ENCODE peak calls at places on chromosomes 12 and 14, in nine cellular contexts. One of them, this sample, is unnamed.

GRCh38 chr12:14238224-14238792 is 127.2 kb upstream of the ATF7IP start:
- DNase-seq in retinal pigment epithelial cell: no peak
- DNase-seq in GM13976: no peak
- DNase-seq in GM10248: no peak
- DNase-seq in foreskin fibroblast: peak; percentile 11
- DNase-seq in type B pancreatic cell: no peak
- DNase-seq in astrocyte: no peak
- DNase-seq in glutamatergic neuron: no peak
- DNase-seq in RWPE1: no peak
- DNase-seq in this sample: no peak

GRCh38 chr12:52023976-52024688 is 17.4 kb downstream of the TAMALIN start:
- DNase-seq in foreskin fibroblast: no peak
- DNase-seq in GM13976: no peak
- DNase-seq in RWPE1: no peak
- DNase-seq in GM10248: no peak
- DNase-seq in glutamatergic neuron: no peak
- DNase-seq in retinal pigment epithelial cell: no peak
- DNase-seq in astrocyte: peak; percentile 18
- DNase-seq in type B pancreatic cell: no peak
- DNase-seq in this sample: no peak

GRCh38 chr14:94544726-94545125 is 16.5 kb upstream of the SERPINA4 start:
- DNase-seq in type B pancreatic cell: no peak
- DNase-seq in RWPE1: no peak
- DNase-seq in foreskin fibroblast: no peak
- DNase-seq in GM13976: no peak
- DNase-seq in GM10248: no peak
- DNase-seq in astrocyte: no peak
- DNase-seq in retinal pigment epithelial cell: no peak
- DNase-seq in glutamatergic neuron: no peak
- DNase-seq in this sample: no peak

GRCh38 chr12:40980346-40981005 is 207.6 kb upstream of the PDZRN4 start:
- DNase-seq in GM13976: no peak
- DNase-seq in retinal pigment epithelial cell: no peak
- DNase-seq in type B pancreatic cell: no peak
- DNase-seq in foreskin fibroblast: no peak
- DNase-seq in GM10248: no peak
- DNase-seq in RWPE1: no peak
- DNase-seq in astrocyte: peak; percentile 50
- DNase-seq in glutamatergic neuron: no peak
- DNase-seq in this sample: no peak

GRCh38 chr14:37599527-37600368 is 4.3 kb downstream of the TTC6 start:
- DNase-seq in RWPE1: no peak
- DNase-seq in GM13976: no peak
- DNase-seq in glutamatergic neuron: peak; percentile 44
- DNase-seq in GM10248: no peak
- DNase-seq in type B pancreatic cell: no peak
- DNase-seq in astrocyte: no peak
- DNase-seq in foreskin fibroblast: no peak
- DNase-seq in retinal pigment epithelial cell: no peak
- DNase-seq in this sample: peak; percentile 27

GRCh38 chr12:66648336-66648735 is 30.5 kb downstream of the GRIP1 start:
- DNase-seq in RWPE1: peak; percentile 31
- DNase-seq in astrocyte: peak; percentile 55
- DNase-seq in glutamatergic neuron: no peak
- DNase-seq in GM13976: no peak
- DNase-seq in type B pancreatic cell: no peak
- DNase-seq in foreskin fibroblast: no peak
- DNase-seq in GM10248: no peak
- DNase-seq in retinal pigment epithelial cell: peak; percentile 25
- DNase-seq in this sample: no peak

GRCh38 chr14:95098984-95099599 is 58.2 kb downstream of the DICER1 start:
- DNase-seq in glutamatergic neuron: peak; percentile 69
- DNase-seq in retinal pigment epithelial cell: no peak
- DNase-seq in astrocyte: peak; percentile 31
- DNase-seq in foreskin fibroblast: peak; percentile 49
- DNase-seq in RWPE1: peak; percentile 45
- DNase-seq in GM10248: no peak
- DNase-seq in GM13976: no peak
- DNase-seq in type B pancreatic cell: no peak
- DNase-seq in this sample: peak; percentile 57

GRCh38 chr12:57707250-57707649 is 13.3 kb downstream of the OS9 start:
- DNase-seq in retinal pigment epithelial cell: no peak
- DNase-seq in astrocyte: no peak
- DNase-seq in type B pancreatic cell: no peak
- DNase-seq in GM13976: no peak
- DNase-seq in RWPE1: no peak
- DNase-seq in GM10248: no peak
- DNase-seq in foreskin fibroblast: no peak
- DNase-seq in glutamatergic neuron: no peak
- DNase-seq in this sample: no peak

GRCh38 chr14:55730602-55731001 is 150.6 kb downstream of the KTN1 start:
- DNase-seq in glutamatergic neuron: no peak
- DNase-seq in type B pancreatic cell: no peak
- DNase-seq in GM13976: no peak
- DNase-seq in retinal pigment epithelial cell: no peak
- DNase-seq in astrocyte: no peak
- DNase-seq in RWPE1: no peak
- DNase-seq in GM10248: no peak
- DNase-seq in foreskin fibroblast: no peak
- DNase-seq in this sample: no peak

GRCh38 chr12:19744760-19745218 is 305.5 kb downstream of the AEBP2 start:
- DNase-seq in type B pancreatic cell: no peak
- DNase-seq in astrocyte: peak; percentile 94
- DNase-seq in retinal pigment epithelial cell: peak; percentile 95
- DNase-seq in GM13976: no peak
- DNase-seq in RWPE1: no peak
- DNase-seq in GM10248: no peak
- DNase-seq in foreskin fibroblast: no peak
- DNase-seq in glutamatergic neuron: no peak
- DNase-seq in this sample: no peak

GRCh38 chr14:96567289-96567899 is 65.2 kb downstream of the PAPOLA start:
- DNase-seq in foreskin fibroblast: no peak
- DNase-seq in glutamatergic neuron: no peak
- DNase-seq in GM13976: peak; percentile 17
- DNase-seq in retinal pigment epithelial cell: peak; percentile 2
- DNase-seq in RWPE1: no peak
- DNase-seq in astrocyte: peak; percentile 13
- DNase-seq in GM10248: peak; percentile 13
- DNase-seq in type B pancreatic cell: no peak
- DNase-seq in this sample: no peak

GRCh38 chr12:117514016-117514415 is 152.6 kb upstream of the NOS1 start:
- DNase-seq in type B pancreatic cell: no peak
- DNase-seq in RWPE1: no peak
- DNase-seq in glutamatergic neuron: no peak
- DNase-seq in GM10248: no peak
- DNase-seq in GM13976: no peak
- DNase-seq in foreskin fibroblast: no peak
- DNase-seq in astrocyte: no peak
- DNase-seq in retinal pigment epithelial cell: no peak
- DNase-seq in this sample: no peak

GRCh38 chr12:32821293-32822089 is 65.8 kb upstream of the YARS2 start:
- DNase-seq in GM13976: no peak
- DNase-seq in foreskin fibroblast: no peak
- DNase-seq in astrocyte: peak; percentile 37
- DNase-seq in GM10248: no peak
- DNase-seq in glutamatergic neuron: no peak
- DNase-seq in type B pancreatic cell: no peak
- DNase-seq in retinal pigment epithelial cell: peak; percentile 74
- DNase-seq in RWPE1: no peak
- DNase-seq in this sample: no peak

DNA sequence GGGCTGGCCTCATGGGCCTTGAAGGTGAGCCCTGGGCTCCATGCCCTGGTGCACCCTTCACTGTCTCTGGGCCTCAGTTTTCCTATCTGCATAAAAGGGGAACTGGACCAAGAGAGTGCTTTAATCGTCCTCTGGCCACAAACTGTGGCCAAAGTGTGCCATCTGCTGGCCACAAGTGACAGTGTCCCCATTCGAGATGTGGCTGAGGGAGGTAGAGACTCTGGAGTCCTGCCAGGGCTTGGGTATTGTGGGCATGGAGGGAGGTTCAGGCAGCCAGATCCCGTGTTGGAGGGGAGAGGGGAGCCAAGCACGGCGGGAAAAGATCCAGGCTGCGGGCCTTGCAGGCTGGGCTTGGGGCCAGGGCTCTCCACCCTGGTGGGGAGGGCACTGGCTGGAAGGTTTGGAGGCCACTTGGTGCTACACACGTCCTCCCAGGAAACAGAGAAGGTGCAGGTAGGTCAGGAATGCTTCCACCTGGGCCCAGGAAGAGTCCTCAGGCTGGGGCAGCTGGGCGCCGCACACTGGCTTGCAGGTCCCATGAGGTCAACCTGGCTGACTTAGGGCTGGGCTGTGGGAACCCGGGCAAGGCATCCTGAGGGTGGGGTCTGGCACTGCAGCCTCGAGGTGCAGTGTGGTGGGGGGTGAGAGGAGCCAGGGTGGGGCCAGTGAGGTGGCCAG is 7.3 kb upstream of the KIF26A start:
- DNase-seq in astrocyte: no peak
- DNase-seq in glutamatergic neuron: peak; percentile 62
- DNase-seq in GM10248: peak; percentile 64
- DNase-seq in GM13976: peak; percentile 79
- DNase-seq in RWPE1: peak; percentile 69
- DNase-seq in retinal pigment epithelial cell: peak; percentile 32
- DNase-seq in type B pancreatic cell: no peak
- DNase-seq in foreskin fibroblast: no peak
- DNase-seq in this sample: peak; percentile 47
- TF ChIP-seq CTCF in astrocyte: peak; percentile 29
- TF ChIP-seq CTCF in glutamatergic neuron: peak; percentile 75
- TF ChIP-seq CTCF in GM10248: peak; percentile 68
- TF ChIP-seq CTCF in GM13976: peak; percentile 42
- TF ChIP-seq CTCF in RWPE1: peak; percentile 67
- TF ChIP-seq CTCF in retinal pigment epithelial cell: peak; percentile 74
- TF ChIP-seq CTCF in type B pancreatic cell: peak; percentile 84
- TF ChIP-seq CTCF in foreskin fibroblast: no peak
- TF ChIP-seq CTCF in this sample: peak; percentile 66

DNA sequence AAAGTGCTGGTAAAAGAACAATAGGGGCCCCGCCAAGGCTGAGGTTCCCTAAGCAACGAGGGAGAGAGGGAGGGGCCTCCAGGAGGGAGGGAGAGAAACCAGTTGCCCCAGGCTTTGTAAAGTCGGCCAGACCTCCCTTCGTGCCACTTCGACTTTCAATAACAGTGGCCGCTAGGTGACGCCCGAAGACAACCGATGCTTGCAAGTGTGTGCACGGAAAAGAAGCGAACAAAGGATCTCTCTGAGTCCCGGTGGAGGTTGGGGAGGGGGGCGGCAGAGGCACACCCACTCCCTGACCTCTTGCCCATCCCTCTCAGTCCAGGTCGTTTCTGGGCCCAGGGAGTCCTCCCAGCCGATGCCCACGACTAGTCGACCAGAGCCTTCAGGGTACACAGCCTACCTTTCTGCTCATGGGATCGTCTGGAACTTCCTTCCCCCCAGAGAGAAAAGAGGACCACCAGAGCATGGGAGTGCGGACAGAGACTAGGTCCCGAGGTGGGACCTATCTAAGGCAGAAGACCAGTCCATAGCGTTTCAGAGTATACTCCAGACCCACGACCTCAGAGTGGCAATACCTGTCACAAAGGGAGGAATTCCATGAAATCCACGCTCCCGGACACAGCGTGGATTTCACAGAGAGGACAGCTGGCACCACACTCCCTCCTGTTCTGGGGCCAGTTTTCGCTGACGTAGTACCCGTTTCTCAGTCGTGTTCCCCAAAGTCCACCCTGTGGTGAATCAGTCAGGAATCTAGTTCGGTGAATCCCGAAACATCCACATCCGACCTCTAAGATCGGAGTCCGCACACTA is 262.7 kb upstream of the ALG10B start:
- DNase-seq in astrocyte: no peak
- DNase-seq in GM13976: no peak
- DNase-seq in GM10248: no peak
- DNase-seq in foreskin fibroblast: no peak
- DNase-seq in glutamatergic neuron: no peak
- DNase-seq in type B pancreatic cell: no peak
- DNase-seq in retinal pigment epithelial cell: no peak
- DNase-seq in RWPE1: peak; percentile 15
- DNase-seq in this sample: no peak
- TF ChIP-seq CTCF in astrocyte: no peak
- TF ChIP-seq CTCF in GM13976: no peak
- TF ChIP-seq CTCF in GM10248: no peak
- TF ChIP-seq CTCF in foreskin fibroblast: no peak
- TF ChIP-seq CTCF in glutamatergic neuron: no peak
- TF ChIP-seq CTCF in type B pancreatic cell: no peak
- TF ChIP-seq CTCF in retinal pigment epithelial cell: no peak
- TF ChIP-seq CTCF in RWPE1: no peak
- TF ChIP-seq CTCF in this sample: no peak

DNA sequence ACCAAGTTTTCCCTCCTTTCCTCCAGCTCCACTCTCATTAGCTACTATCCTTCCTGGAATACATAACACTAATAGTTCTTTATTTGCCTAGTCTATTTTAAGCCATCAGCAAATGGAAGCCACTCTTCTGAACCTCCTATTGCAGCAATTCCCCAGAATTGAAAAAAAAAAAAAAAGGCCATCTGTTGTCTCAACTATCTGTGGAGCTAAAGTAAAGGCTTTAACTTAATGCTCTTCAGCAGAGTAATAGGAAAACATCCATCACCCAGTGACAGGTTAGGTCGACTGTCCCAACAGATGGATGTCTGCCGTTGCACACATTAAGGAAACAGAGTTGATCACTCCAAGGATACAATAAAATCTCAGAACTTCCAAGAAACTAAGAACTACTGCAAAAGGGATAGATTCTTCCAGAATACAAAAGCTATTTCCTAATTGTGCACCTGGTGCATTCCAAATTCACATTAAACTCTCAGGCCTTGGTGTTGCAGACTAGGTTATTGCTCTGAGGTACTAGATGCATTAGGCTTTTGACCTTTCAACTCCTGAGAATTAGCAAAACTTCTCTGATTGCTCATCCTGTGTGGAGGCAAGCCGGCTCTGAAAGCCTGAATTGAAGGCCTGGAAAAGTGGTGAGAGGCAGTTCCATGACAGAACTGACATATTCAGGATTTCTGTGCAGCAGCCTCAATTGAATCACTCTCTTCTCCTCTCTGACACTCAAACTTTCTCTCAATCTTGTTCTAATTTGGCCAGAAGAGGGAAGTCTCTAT is 238.4 kb upstream of the HMGA2 start:
- DNase-seq in retinal pigment epithelial cell: no peak
- DNase-seq in GM10248: no peak
- DNase-seq in GM13976: no peak
- DNase-seq in RWPE1: no peak
- DNase-seq in foreskin fibroblast: no peak
- DNase-seq in astrocyte: no peak
- DNase-seq in type B pancreatic cell: no peak
- DNase-seq in glutamatergic neuron: no peak
- DNase-seq in this sample: no peak
- TF ChIP-seq CTCF in retinal pigment epithelial cell: no peak
- TF ChIP-seq CTCF in GM10248: no peak
- TF ChIP-seq CTCF in GM13976: no peak
- TF ChIP-seq CTCF in RWPE1: no peak
- TF ChIP-seq CTCF in foreskin fibroblast: no peak
- TF ChIP-seq CTCF in astrocyte: no peak
- TF ChIP-seq CTCF in type B pancreatic cell: no peak
- TF ChIP-seq CTCF in glutamatergic neuron: no peak
- TF ChIP-seq CTCF in this sample: no peak

DNA sequence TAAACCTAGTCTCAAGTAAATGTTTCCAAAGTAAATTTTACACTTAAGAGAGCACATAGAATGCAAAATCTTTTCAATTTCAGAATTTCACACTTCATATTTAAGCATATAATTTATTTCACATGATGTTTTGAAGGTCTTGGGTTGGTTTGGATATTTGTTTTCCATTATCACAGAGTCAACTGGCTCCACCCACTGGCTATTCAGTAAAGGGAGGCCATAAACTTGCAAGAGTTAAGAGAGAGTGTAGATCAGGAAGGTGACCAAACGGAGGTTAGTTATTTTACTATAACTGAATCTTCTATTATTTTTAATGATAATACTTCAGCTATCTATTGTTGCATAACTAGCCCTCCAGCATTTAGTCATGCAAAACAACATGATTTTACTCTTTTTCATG is 6.2 kb upstream of the CPNE8 start:
- DNase-seq in foreskin fibroblast: no peak
- DNase-seq in retinal pigment epithelial cell: no peak
- DNase-seq in GM13976: no peak
- DNase-seq in glutamatergic neuron: no peak
- DNase-seq in GM10248: peak; percentile 5
- DNase-seq in type B pancreatic cell: no peak
- DNase-seq in astrocyte: no peak
- DNase-seq in RWPE1: peak; percentile 8
- DNase-seq in this sample: no peak
- TF ChIP-seq CTCF in foreskin fibroblast: no peak
- TF ChIP-seq CTCF in retinal pigment epithelial cell: no peak
- TF ChIP-seq CTCF in GM13976: no peak
- TF ChIP-seq CTCF in glutamatergic neuron: no peak
- TF ChIP-seq CTCF in GM10248: peak; percentile 23
- TF ChIP-seq CTCF in type B pancreatic cell: no peak
- TF ChIP-seq CTCF in astrocyte: no peak
- TF ChIP-seq CTCF in RWPE1: no peak
- TF ChIP-seq CTCF in this sample: no peak

This sample was measured in nephron progenitor cell.